ENCODE peak calls at places on chromosomes 5 and 9, in nine cellular contexts. One of them, this sample, is unnamed.

GRCh38 chr9:134568756-134569155 is 72.8 kb upstream of the COL5A1 start:
- DNase-seq in HAP-1: no peak
- DNase-seq in SW480: no peak
- DNase-seq in AG04450: peak
- DNase-seq in activated naive CD4-positive, alpha-beta T cell treated with anti-CD3 and anti-CD28 coated beads, Interleukin-2, amount 50 U/mL, for 16 hours: no peak
- DNase-seq in GM12891: no peak
- DNase-seq in AG04449: no peak
- DNase-seq in NCI-H1417: no peak
- DNase-seq in mesenteric fat pad: no peak
- DNase-seq in this sample: no peak

GRCh38 chr9:19286634-19287188 is 56.2 kb downstream of the DENND4C start:
- DNase-seq in mesenteric fat pad: no peak
- DNase-seq in GM12891: no peak
- DNase-seq in HAP-1: no peak
- DNase-seq in AG04449: no peak
- DNase-seq in SW480: no peak
- DNase-seq in activated naive CD4-positive, alpha-beta T cell treated with anti-CD3 and anti-CD28 coated beads, Interleukin-2, amount 50 U/mL, for 16 hours: no peak
- DNase-seq in NCI-H1417: no peak
- DNase-seq in AG04450: no peak
- DNase-seq in this sample: no peak

GRCh38 chr9:137520614-137521404 is 29.4 kb downstream of the PNPLA7 start:
- DNase-seq in NCI-H1417: no peak
- DNase-seq in AG04450: no peak
- DNase-seq in GM12891: no peak
- DNase-seq in activated naive CD4-positive, alpha-beta T cell treated with anti-CD3 and anti-CD28 coated beads, Interleukin-2, amount 50 U/mL, for 16 hours: no peak
- DNase-seq in HAP-1: no peak
- DNase-seq in SW480: no peak
- DNase-seq in mesenteric fat pad: no peak
- DNase-seq in AG04449: no peak
- DNase-seq in this sample: no peak

GRCh38 chr5:94508421-94509148 is 109.8 kb downstream of the KIAA0825 start:
- DNase-seq in GM12891: no peak
- DNase-seq in activated naive CD4-positive, alpha-beta T cell treated with anti-CD3 and anti-CD28 coated beads, Interleukin-2, amount 50 U/mL, for 16 hours: no peak
- DNase-seq in SW480: no peak
- DNase-seq in mesenteric fat pad: no peak
- DNase-seq in HAP-1: no peak
- DNase-seq in AG04449: no peak
- DNase-seq in AG04450: no peak
- DNase-seq in NCI-H1417: peak
- DNase-seq in this sample: no peak

GRCh38 chr9:86876797-86877196 is 70.5 kb downstream of the GAS1 start:
- DNase-seq in AG04449: no peak
- DNase-seq in SW480: no peak
- DNase-seq in mesenteric fat pad: no peak
- DNase-seq in NCI-H1417: no peak
- DNase-seq in HAP-1: no peak
- DNase-seq in GM12891: no peak
- DNase-seq in activated naive CD4-positive, alpha-beta T cell treated with anti-CD3 and anti-CD28 coated beads, Interleukin-2, amount 50 U/mL, for 16 hours: no peak
- DNase-seq in AG04450: no peak
- DNase-seq in this sample: no peak

GRCh38 chr9:136095028-136095494 is at the start of gene NACC2:
- DNase-seq in mesenteric fat pad: no peak
- DNase-seq in GM12891: no peak
- DNase-seq in AG04450: no peak
- DNase-seq in AG04449: no peak
- DNase-seq in activated naive CD4-positive, alpha-beta T cell treated with anti-CD3 and anti-CD28 coated beads, Interleukin-2, amount 50 U/mL, for 16 hours: no peak
- DNase-seq in HAP-1: no peak
- DNase-seq in SW480: peak
- DNase-seq in NCI-H1417: peak
- DNase-seq in this sample: no peak

GRCh38 chr5:169162407-169162806 is 138.5 kb downstream of the SLIT3 start:
- DNase-seq in GM12891: no peak
- DNase-seq in HAP-1: no peak
- DNase-seq in activated naive CD4-positive, alpha-beta T cell treated with anti-CD3 and anti-CD28 coated beads, Interleukin-2, amount 50 U/mL, for 16 hours: no peak
- DNase-seq in AG04449: no peak
- DNase-seq in NCI-H1417: no peak
- DNase-seq in SW480: peak
- DNase-seq in AG04450: no peak
- DNase-seq in mesenteric fat pad: no peak
- DNase-seq in this sample: no peak

GRCh38 chr5:54761213-54761701 is 224.1 kb downstream of the ESM1 start:
- DNase-seq in AG04449: peak
- DNase-seq in mesenteric fat pad: no peak
- DNase-seq in GM12891: no peak
- DNase-seq in AG04450: peak
- DNase-seq in HAP-1: no peak
- DNase-seq in NCI-H1417: no peak
- DNase-seq in SW480: no peak
- DNase-seq in activated naive CD4-positive, alpha-beta T cell treated with anti-CD3 and anti-CD28 coated beads, Interleukin-2, amount 50 U/mL, for 16 hours: no peak
- DNase-seq in this sample: no peak